ENCODE peak calls at places on chromosomes 11 and 22, in six cellular contexts. A, D, J, H, I and Y are unnamed samples.

GRCh38 chr22:39409630-39410029 is 10.1 kb downstream of the TAB1 start:
- DNase-seq in A (no peak), D (no peak), J (no peak), H (no peak), I (no peak), Y (no peak)

GRCh38 chr11:12007769-12008737 is at the start of gene DKK3:
- DNase-seq in A (no peak), D (peak; percentile 45), J (no peak), H (no peak), I (no peak), Y (no peak)

GRCh38 chr22:33565580-33565995 is 354.7 kb downstream of the LARGE1 start:
- DNase-seq in A (no peak), D (no peak), J (no peak), H (no peak), I (no peak), Y (no peak)

GRCh38 chr22:39101226-39101625 is 4.2 kb downstream of the APOBEC3H start:
- DNase-seq in A (no peak), D (no peak), J (no peak), H (no peak), I (no peak), Y (no peak)

GRCh38 chr22:24402460-24403192 is 24.8 kb upstream of the ADORA2A start:
- DNase-seq in A (no peak), D (peak; percentile 97), J (peak; percentile 81), H (peak; percentile 33), I (peak; percentile 24), Y (peak; percentile 65)

GRCh38 chr11:19200410-19201201 is 1.2 kb downstream of the CSRP3 start:
- DNase-seq in A (no peak), D (peak; percentile 63), J (no peak), H (no peak), I (no peak), Y (no peak)

GRCh38 chr11:65419773-65420481 is 2.7 kb upstream of the NEAT1 start:
- DNase-seq in A (peak; percentile 55), D (peak; percentile 92), J (peak; percentile 94), H (no peak), I (peak; percentile 92), Y (peak; percentile 65)

GRCh38 chr11:94084164-94084563 is 44.5 kb upstream of the PANX1 start:
- DNase-seq in A (no peak), D (no peak), J (no peak), H (no peak), I (no peak), Y (no peak)

GRCh38 chr11:120401506-120401905 is 65.3 kb downstream of the ARHGEF12 start:
- DNase-seq in A (no peak), D (no peak), J (no peak), H (no peak), I (no peak), Y (no peak)

GRCh38 chr11:11157201-11157600 is 195.8 kb downstream of the CSNK2A3 start:
- DNase-seq in A (peak; percentile 30), D (peak; percentile 6), J (peak; percentile 37), H (no peak), I (peak; percentile 33), Y (peak; percentile 49)

GRCh38 chr11:112321521-112322172 is 61.0 kb upstream of the PLET1 start:
- DNase-seq in A (no peak), D (no peak), J (peak; percentile 67), H (peak; percentile 47), I (peak; percentile 23), Y (peak; percentile 80)

GRCh38 chr11:94544832-94545640 is 1.3 kb downstream of the FUT4 start:
- DNase-seq in A (no peak), D (no peak), J (no peak), H (no peak), I (no peak), Y (peak; percentile 72)

GRCh38 chr22:22949953-22950352 is 62.3 kb downstream of the IGLL5 start:
- DNase-seq in A (no peak), D (no peak), J (no peak), H (no peak), I (no peak), Y (no peak)

GRCh38 chr11:90438069-90438468 is 215.2 kb upstream of the CHORDC1 start:
- DNase-seq in A (no peak), D (no peak), J (no peak), H (no peak), I (no peak), Y (no peak)

GRCh38 chr11:78147807-78148206 is 8.4 kb upstream of the ALG8 start:
- DNase-seq in A (no peak), D (no peak), J (no peak), H (no peak), I (no peak), Y (no peak)

GRCh38 chr11:65493367-65494176 is 5.3 kb upstream of the MALAT1 start:
- DNase-seq in A (no peak), D (peak; percentile 87), J (peak; percentile 95), H (no peak), I (peak; percentile 80), Y (peak; percentile 7)

GRCh38 chr11:126482586-126483108 is 127.2 kb downstream of the ST3GAL4 start:
- DNase-seq in A (no peak), D (no peak), J (no peak), H (no peak), I (no peak), Y (no peak)

GRCh38 chr11:47178305-47178704 is 1.6 kb upstream of the ARFGAP2 start:
- DNase-seq in A (no peak), D (no peak), J (no peak), H (no peak), I (no peak), Y (no peak)

GRCh38 chr22:30485362-30485988 is 13.7 kb upstream of the SEC14L3 start:
- DNase-seq in A (peak; percentile 91), D (peak; percentile 59), J (peak; percentile 61), H (peak; percentile 5), I (peak; percentile 34), Y (peak; percentile 70)

GRCh38 chr11:47215366-47215925 is 672 bp downstream of the DDB2 start:
- DNase-seq in A (peak; percentile 4), D (no peak), J (no peak), H (peak; percentile 32), I (peak; percentile 48), Y (no peak)

DNA sequence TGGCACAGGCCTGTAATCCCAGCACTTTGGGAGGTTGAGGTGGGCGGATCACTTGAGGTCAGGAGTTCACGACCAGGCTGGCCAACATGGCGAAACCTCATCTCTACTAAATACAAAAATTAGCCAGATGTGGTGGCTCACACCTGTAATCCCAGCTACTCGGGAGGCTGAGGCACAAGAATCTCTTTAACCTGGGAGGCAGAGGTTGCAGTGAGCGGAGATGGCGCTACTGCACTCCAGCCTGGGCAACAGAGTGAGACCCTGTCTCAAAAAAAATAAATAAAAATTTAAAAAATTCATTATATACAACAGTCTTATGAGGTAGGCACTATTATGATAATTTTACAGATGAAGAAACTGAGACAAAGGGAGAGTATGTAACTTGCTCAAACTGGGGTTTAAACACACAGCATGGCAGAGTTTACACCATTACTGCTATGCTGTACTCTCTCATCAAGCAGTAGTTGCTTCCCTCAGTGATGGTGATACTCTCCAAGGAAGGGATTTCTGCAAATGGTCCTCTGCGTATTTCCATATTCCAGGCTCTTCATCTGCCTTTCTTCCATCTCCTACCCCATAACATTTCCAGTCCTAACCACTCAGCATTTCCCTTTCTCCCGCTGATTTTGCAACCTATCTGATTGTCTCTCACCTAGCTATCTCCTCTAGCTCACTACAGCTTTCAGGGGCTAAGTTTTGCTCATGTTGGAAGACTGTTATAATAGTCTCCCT is 95.3 kb downstream of the CCDC83 start:
- DNase-seq in A (no peak), D (no peak), J (no peak), H (no peak), I (no peak), Y (no peak)
- TF ChIP-seq POLR2A in A (peak; percentile 0), D (no peak), J (no peak), H (peak; percentile 5), I (no peak), Y (no peak)

GRCh38 chr11:33682019-33682418 is 18.6 kb downstream of the C11orf91 start:
- DNase-seq in A (no peak), D (no peak), J (no peak), H (no peak), I (no peak), Y (no peak)

GRCh38 chr11:33684003-33684715 is 16.5 kb downstream of the C11orf91 start:
- DNase-seq in A (no peak), D (no peak), J (no peak), H (no peak), I (no peak), Y (no peak)

GRCh38 chr11:33685061-33685460 is 15.6 kb downstream of the C11orf91 start:
- DNase-seq in A (no peak), D (no peak), J (no peak), H (no peak), I (no peak), Y (no peak)

GRCh38 chr11:33687733-33688479 is 12.7 kb downstream of the C11orf91 start:
- DNase-seq in A (peak; percentile 40), D (peak; percentile 75), J (peak; percentile 76), H (peak; percentile 33), I (peak; percentile 60), Y (peak; percentile 67)

DNA sequence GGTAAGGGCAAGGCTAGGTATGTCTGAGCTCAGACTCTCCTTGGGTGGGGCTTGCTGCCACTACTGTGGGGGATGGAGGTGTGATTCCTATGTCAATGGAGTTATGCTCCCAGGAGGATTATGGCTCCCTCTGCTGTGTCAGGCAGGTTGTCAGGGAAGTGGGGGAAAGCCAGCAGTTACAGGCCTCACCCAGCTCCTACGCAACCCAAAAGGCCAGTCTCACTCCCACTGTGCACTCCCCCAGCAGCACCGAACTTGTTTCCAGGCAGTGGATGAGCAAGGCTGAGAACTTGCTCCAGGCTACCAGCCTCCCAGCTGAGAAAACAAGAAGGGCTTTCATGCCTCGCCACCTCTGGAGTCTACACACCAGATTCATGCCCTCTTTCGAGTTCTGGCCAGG is 18.2 kb downstream of the C11orf91 start:
- DNase-seq in A (no peak), D (no peak), J (no peak), H (no peak), I (no peak), Y (no peak)
- TF ChIP-seq MYC in A (no peak), D (no peak), J (no peak), H (no peak), I (no peak), Y (no peak)

DNA sequence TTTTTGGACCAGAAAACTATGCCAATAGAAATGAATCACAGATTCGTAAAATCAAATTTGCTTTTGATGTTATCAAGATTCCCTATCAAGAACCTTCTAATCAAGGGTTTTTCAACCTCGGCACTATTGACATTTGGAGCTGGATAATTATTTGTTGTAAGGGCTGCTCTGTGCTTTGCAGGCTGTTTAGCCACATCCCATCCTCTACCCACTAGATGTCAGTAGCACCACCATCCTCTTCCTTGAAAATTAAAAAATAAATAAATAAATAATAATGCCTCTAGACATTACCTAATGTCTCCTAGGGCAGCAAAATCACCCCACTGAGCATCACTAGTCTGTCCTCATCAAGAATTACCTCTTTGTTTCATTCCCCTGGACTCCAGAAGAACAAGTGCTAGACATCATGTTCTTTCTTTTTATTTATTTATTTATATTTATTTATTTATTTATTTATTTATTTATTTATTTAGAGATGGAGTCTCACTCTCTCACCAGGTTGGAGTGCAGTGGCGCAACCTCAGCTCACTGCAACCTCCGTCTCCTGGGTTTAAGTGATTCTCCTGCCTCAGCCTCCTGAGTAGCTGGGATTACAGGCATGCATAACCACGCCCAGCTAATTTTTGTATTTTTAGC is 744.7 kb downstream of the KCNA4 start:
- DNase-seq in A (no peak), D (peak; percentile 59), J (peak; percentile 55), H (no peak), I (no peak), Y (no peak)
- TF ChIP-seq MAX in A (no peak), D (no peak), J (no peak), H (no peak), I (no peak), Y (no peak)

DNA sequence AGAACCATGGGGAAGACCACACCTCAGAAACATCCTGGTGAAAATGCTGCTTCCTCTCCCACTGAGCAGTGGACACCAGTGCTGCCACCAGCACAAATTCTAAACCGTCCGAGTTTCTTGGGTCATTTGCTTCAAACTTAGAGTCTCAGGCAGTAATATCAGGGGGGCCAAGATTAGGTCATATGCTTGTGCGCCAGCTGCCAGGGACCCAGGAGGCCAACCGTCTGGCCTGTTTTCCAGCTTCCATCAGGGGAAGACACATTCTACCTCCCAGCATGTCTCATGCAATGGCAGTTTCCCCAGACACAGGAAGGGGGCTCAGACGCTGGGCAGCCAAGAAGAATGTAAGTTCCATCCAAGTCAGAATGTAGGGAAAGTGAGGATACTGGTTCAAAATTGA is 59.8 kb upstream of the EED start:
- DNase-seq in A (no peak), D (no peak), J (no peak), H (no peak), I (no peak), Y (no peak)
- TF ChIP-seq POLR2A in A (no peak), D (no peak), J (no peak), H (no peak), I (no peak), Y (no peak)